ENCODE peak calls at places on chromosomes 2 and 18, in four cellular contexts. Z, X, H and C are unnamed samples. For H3K36me3, the result is how much of the 10 kb centered on the place peaks cover.

GRCh38 chr18:22203892-22204536 is 34.6 kb downstream of the GATA6 start:
- DNase-seq in Z (no peak), X (no peak), H (no peak), C (no peak)

GRCh38 chr2:240429872-240430491 is 5.5 kb upstream of the GPC1 start:
- DNase-seq in Z (no peak), X (no peak), H (no peak), C (no peak)

GRCh38 chr2:43212931-43213330 is 13.5 kb downstream of the ZFP36L2 start:
- DNase-seq in Z (no peak), X (no peak), H (no peak), C (no peak)

GRCh38 chr2:53058526-53058925 is 709.1 kb upstream of the CHAC2 start:
- DNase-seq in Z (peak), X (peak), H (no peak), C (peak)

GRCh38 chr2:8222979-8223730 is 458.7 kb upstream of the ID2 start:
- DNase-seq in Z (no peak), X (no peak), H (no peak), C (no peak)

GRCh38 chr2:118474151-118474561 is 373.3 kb downstream of the EN1 start:
- DNase-seq in Z (no peak), X (no peak), H (no peak), C (no peak)

GRCh38 chr18:6781846-6782245 is 52.3 kb downstream of the ARHGAP28 start:
- DNase-seq in Z (peak), X (no peak), H (no peak), C (peak)

GRCh38 chr2:149148195-149149006 is 109.9 kb downstream of the LYPD6B start:
- DNase-seq in Z (no peak), X (no peak), H (no peak), C (no peak)

GRCh38 chr2:15670981-15671380 is 79.3 kb downstream of the DDX1 start:
- DNase-seq in Z (no peak), X (no peak), H (no peak), C (no peak)

GRCh38 chr2:107542314-107542740 is 284.4 kb upstream of the RGPD4 start:
- DNase-seq in Z (no peak), X (no peak), H (no peak), C (no peak)

GRCh38 chr2:206392118-206392517 is 51.2 kb upstream of the ADAM23 start:
- DNase-seq in Z (peak), X (peak), H (no peak), C (peak)

GRCh38 chr2:149872638-149873037 is 285.1 kb upstream of the MMADHC start:
- DNase-seq in Z (no peak), X (no peak), H (no peak), C (no peak)

GRCh38 chr2:241990466-241990865 is 120.9 kb downstream of the RTP5 start:
- DNase-seq in Z (no peak), X (no peak), H (no peak), C (no peak)

GRCh38 chr18:61203151-61203550 is 130.1 kb upstream of the CDH20 start:
- DNase-seq in Z (no peak), X (no peak), H (no peak), C (peak)

GRCh38 chr2:159108178-159108893 is 139.9 kb downstream of the TANC1 start:
- DNase-seq in Z (no peak), X (no peak), H (no peak), C (no peak)

GRCh38 chr2:48126180-48126579 is 219.9 kb upstream of the FBXO11 start:
- DNase-seq in Z (peak), X (no peak), H (no peak), C (peak)

GRCh38 chr2:236670235-236670620 is 100.6 kb downstream of the ACKR3 start:
- DNase-seq in Z (no peak), X (no peak), H (no peak), C (no peak)

GRCh38 chr2:232721882-232722281 is 24.8 kb downstream of the GIGYF2 start:
- DNase-seq in Z (no peak), X (no peak), H (no peak), C (no peak)

GRCh38 chr2:10717630-10718029 is 3.8 kb upstream of the ATP6V1C2 start:
- DNase-seq in Z (peak), X (no peak), H (no peak), C (no peak)

GRCh38 chr2:106264203-106264602 is 70.1 kb upstream of the UXS1 start:
- DNase-seq in Z (no peak), X (no peak), H (no peak), C (no peak)

GRCh38 chr2:133286326-133286922 is 281.8 kb downstream of the NCKAP5 start:
- DNase-seq in Z (peak), X (no peak), H (no peak), C (peak)

GRCh38 chr18:12726774-12727550 is 24.1 kb downstream of the PSMG2 start:
- DNase-seq in Z (peak), X (peak), H (peak), C (peak)

GRCh38 chr2:139033300-139033699 is 253.1 kb upstream of the NXPH2 start:
- DNase-seq in Z (no peak), X (no peak), H (no peak), C (peak)

GRCh38 chr2:228999326-228999725 is 271.8 kb downstream of the PID1 start:
- DNase-seq in Z (no peak), X (no peak), H (no peak), C (no peak)

DNA sequence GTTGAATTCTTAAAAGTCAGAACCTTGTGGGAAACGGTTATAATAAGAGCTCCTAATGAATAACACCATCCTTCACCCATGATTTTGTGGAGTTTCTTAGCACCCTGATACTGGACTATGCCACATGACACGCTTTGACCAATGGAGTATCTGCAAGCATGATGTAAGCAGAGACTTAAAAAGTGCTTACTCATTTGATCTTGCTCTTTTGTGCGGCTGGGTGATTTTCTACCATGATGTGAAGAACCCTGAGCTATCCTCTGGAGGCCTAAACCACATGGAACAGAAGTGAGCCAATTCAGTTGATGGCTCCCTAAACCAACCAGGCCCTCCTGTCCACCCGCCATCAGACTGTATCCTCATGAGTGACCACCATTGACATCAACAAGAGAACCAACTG is 70.9 kb downstream of the TCF4 start:
- DNase-seq in Z (no peak), X (no peak), H (no peak), C (no peak)
- H2AFZ ChIP-seq in Z (no peak), X (no peak), H (no peak), C (no peak)

GRCh38 chr2:27717070-27717453 is 53.4 kb downstream of the SLC4A1AP start:
- DNase-seq in Z (peak), X (no peak), H (no peak), C (peak)

GRCh38 chr2:27714851-27715291 is 51.2 kb downstream of the SLC4A1AP start:
- DNase-seq in Z (no peak), X (no peak), H (no peak), C (no peak)

GRCh38 chr2:27715318-27716165 is 51.9 kb downstream of the SLC4A1AP start:
- DNase-seq in Z (peak), X (no peak), H (no peak), C (peak)

GRCh38 chr2:27714053-27714452 is 50.4 kb downstream of the SLC4A1AP start:
- DNase-seq in Z (no peak), X (no peak), H (no peak), C (no peak)

GRCh38 chr2:27716301-27717069 is 52.8 kb downstream of the SLC4A1AP start:
- DNase-seq in Z (no peak), X (no peak), H (no peak), C (no peak)
- H4K91ac ChIP-seq in Z (peak), X (peak), H (no peak), C (peak)

DNA sequence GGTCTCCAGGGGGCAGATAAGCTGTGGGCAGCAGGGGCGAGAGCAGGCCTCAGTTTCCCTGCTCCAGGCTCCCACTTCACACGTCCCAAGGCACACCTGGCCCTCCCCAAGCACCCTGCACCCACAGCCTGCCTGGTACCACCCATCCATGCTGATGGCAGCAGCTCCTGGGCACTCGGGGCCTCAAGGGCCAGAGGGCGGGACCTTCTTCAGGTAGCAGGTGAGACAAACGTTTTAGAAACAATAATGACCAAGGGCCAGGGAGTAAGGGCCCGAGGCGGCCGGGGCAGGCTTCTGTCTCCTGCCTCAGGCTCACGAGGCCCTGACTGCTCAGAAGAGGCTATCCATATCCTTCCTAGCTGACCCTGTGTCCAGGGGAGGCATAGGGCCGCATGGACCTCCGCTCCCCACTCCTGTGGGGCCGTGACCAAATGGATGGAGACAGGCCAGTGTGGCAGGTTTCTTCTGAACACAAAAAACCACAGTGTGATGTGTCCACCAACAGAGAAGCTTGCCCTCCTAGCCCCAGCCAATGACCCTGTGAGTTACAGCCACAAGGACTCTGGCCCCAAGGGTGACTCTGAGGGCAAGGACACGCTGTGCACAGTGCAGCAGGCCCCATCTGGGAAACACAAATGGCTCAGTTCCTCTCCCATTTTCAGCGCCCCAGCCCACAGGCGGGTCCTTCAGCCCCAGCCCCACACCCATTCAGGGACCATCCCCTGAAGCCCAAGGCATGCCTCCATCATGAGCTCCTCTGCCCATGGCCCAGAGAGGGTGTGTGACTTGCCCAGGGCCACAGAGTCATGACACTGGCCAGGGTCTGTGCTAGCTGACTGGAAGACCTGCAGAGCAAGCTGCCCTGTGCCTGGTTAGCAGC is 48.1 kb downstream of the HS6ST1 start:
- DNase-seq in Z (no peak), X (no peak), H (no peak), C (no peak)
- H3K36me3 ChIP-seq in Z (half or more), X (under half), H (under half), C (under half)

DNA sequence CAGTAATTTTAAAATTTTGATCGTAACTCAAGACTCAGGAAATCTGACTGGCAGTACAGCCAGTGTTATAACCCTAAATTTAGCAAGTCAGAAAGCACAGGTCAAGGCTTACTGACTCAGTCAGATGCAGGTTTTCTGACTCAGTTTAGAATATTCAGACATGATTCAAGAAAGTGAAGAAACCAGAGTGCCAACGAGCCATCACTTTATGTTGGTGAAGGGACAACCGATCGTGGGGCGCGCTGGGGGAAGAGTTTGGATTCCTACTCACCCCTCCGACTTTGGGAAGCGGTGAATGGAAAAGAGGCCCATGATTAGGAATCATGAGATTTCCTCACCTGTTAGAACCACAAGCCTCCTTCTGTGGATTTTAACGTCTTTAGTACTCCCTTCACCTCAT is 998 bp downstream of the RNF149 start:
- DNase-seq in Z (no peak), X (no peak), H (no peak), C (no peak)
- H2AFZ ChIP-seq in Z (peak), X (no peak), H (peak), C (no peak)

GRCh38 chr2:77479395-77479794 is 42.8 kb downstream of the LRRTM4 start:
- DNase-seq in Z (no peak), X (no peak), H (no peak), C (peak)
- H4K91ac ChIP-seq in Z (no peak), X (no peak), H (no peak), C (no peak)

GRCh38 chr2:73946666-73947065 is 20.0 kb downstream of the DGUOK start:
- DNase-seq in Z (no peak), X (no peak), H (no peak), C (no peak)
- H3K36me3 ChIP-seq in Z (under half), X (under half), H (under half), C (under half)

GRCh38 chr2:179343945-179344279 is 79.3 kb upstream of the SESTD1 start:
- DNase-seq in Z (no peak), X (no peak), H (no peak), C (no peak)
- H2AFZ ChIP-seq in Z (no peak), X (peak), H (peak), C (peak)

GRCh38 chr2:74917702-74918619 is 40.5 kb upstream of the POLE4 start:
- DNase-seq in Z (peak), X (no peak), H (no peak), C (peak)

GRCh38 chr2:74916394-74916793 is 42.0 kb upstream of the POLE4 start:
- DNase-seq in Z (no peak), X (no peak), H (no peak), C (no peak)

GRCh38 chr2:74922592-74923227 is 35.7 kb upstream of the POLE4 start:
- DNase-seq in Z (peak), X (no peak), H (no peak), C (peak)

GRCh38 chr2:74921236-74921736 is 37.2 kb upstream of the POLE4 start:
- DNase-seq in Z (no peak), X (no peak), H (no peak), C (no peak)

DNA sequence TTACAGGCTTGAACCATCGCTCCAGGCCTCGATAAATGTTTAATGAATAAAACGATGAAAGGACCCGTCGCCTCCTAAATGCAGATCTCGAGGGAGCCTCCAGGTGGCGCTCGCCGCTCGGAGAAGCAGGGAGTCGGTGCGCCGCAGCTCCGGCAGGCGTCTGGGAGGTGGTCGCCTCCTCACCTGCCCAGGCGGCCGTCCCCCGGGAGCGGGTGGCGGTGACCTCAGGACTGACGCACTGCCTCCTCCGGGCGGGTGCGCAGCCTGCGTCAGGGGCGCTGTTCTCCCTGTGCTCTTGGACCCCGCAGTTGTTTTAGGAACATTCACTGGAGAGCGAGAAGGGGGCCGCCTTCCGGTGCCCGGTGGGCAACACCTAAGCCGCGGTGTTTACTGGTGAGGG is 38.6 kb upstream of the POLE4 start:
- DNase-seq in Z (peak), X (peak), H (peak), C (peak)
- H4K91ac ChIP-seq in Z (peak), X (no peak), H (no peak), C (peak)

DNA sequence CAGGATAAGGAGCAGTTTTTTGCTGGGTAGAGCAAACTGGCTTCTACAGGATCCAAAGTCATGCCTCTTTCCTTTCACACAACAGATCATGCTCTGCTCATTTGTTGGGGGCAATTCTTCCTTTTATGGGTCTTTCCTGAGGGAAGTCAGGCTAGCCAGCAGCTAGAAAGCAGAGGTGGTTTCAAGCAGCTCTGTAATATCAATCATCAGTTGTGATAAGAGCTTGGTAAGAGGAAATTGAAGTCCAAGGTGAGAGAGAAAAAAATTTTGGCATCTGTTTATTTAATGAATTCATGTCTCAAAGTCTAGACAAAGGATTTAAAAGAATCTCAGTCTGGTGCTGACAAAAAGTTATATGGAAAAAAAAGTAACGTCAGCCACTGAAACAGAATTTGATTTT is 6.2 kb downstream of the TMEM87B start:
- DNase-seq in Z (no peak), X (no peak), H (no peak), C (no peak)
- H3K36me3 ChIP-seq in Z (under half), X (under half), H (under half), C (under half)